ENCODE peak calls at places on chromosomes 4 and X, in six cellular contexts. B is stimulated activated CD8-positive, alpha-beta memory T cell treated with anti-CD3 and anti-CD28 coated beads, Interleukin-15, amount 100 ng/mL, for 4 hours; J is effector memory CD4-positive, alpha-beta T cell; M is RWPE1; L is M059J; H is NCI-H510A treated with DMSO at 0.1 percent for 48 hours. Y is an unnamed sample.

GRCh38 chr4:22372958-22373357 is 142.9 kb downstream of the ADGRA3 start:
- DNase-seq in J (no peak), H (no peak), L (no peak), M (no peak), B (no peak), Y (no peak)

GRCh38 chrX:76971393-76972376 is 475.5 kb upstream of the FGF16 start:
- DNase-seq in B (no peak), H (no peak), J (no peak), M (no peak), L (no peak), Y (no peak)

GRCh38 chrX:129696463-129697155 is 41.9 kb upstream of the APLN start:
- DNase-seq in H (no peak), J (no peak), L (no peak), B (no peak), M (no peak), Y (no peak)

GRCh38 chrX:84340981-84341380 is 153.0 kb upstream of the RPS6KA6 start:
- DNase-seq in J (no peak), L (peak; percentile 15), B (no peak), M (no peak), H (no peak), Y (no peak)

GRCh38 chrX:14872851-14873675 is at the start of the genes FANCB and MOSPD2:
- DNase-seq in M (peak; percentile 89), H (peak; percentile 87), L (peak; percentile 96), B (peak; percentile 90), J (peak; percentile 89), Y (peak; percentile 97)

GRCh38 chrX:45323387-45323786 is 122.7 kb upstream of the DIPK2B start:
- DNase-seq in J (no peak), H (no peak), M (no peak), B (no peak), L (no peak), Y (no peak)

GRCh38 chr4:173834151-173834550 is 304.1 kb upstream of the HAND2 start:
- DNase-seq in H (no peak), J (no peak), L (no peak), M (no peak), B (no peak), Y (no peak)

GRCh38 chr4:45172636-45173035 is 446.3 kb upstream of the GNPDA2 start:
- DNase-seq in H (no peak), L (no peak), M (no peak), B (no peak), J (no peak), Y (no peak)

GRCh38 chr4:26235500-26235899 is 85.3 kb upstream of the RBPJ start:
- DNase-seq in L (peak; percentile 87), B (no peak), H (peak; percentile 21), M (peak; percentile 67), J (no peak), Y (peak; percentile 61)

GRCh38 chrX:45068555-45068954 is 132.1 kb downstream of the DIPK2B start:
- DNase-seq in M (no peak), L (peak; percentile 49), J (peak; percentile 4), B (no peak), H (no peak), Y (no peak)

GRCh38 chrX:67893931-67894330 is 350.1 kb downstream of the AR start:
- DNase-seq in J (no peak), M (no peak), H (no peak), B (no peak), L (peak; percentile 3), Y (no peak)

GRCh38 chrX:140180585-140180984 is 215.3 kb upstream of the CXorf66 start:
- DNase-seq in M (peak; percentile 18), L (peak; percentile 93), J (no peak), B (no peak), H (no peak), Y (no peak)

GRCh38 chr4:53744446-53745160 is 153.3 kb upstream of the LNX1 start:
- DNase-seq in M (no peak), H (peak; percentile 60), L (no peak), J (no peak), B (no peak), Y (no peak)

GRCh38 chrX:100410083-100410590 is at the start of gene PCDH19:
- DNase-seq in B (no peak), H (peak; percentile 23), J (no peak), M (peak; percentile 57), L (peak; percentile 59), Y (peak; percentile 65)

GRCh38 chrX:829145-829544 is 198.6 kb downstream of the SHOX start:
- DNase-seq in B (no peak), J (no peak), H (no peak), L (no peak), M (no peak), Y (no peak)

GRCh38 chrX:41276661-41277506 is 57.1 kb upstream of the DDX3X start:
- DNase-seq in L (peak; percentile 15), H (peak; percentile 41), J (no peak), M (no peak), B (no peak), Y (no peak)

GRCh38 chrX:100409316-100410082 is 574 bp downstream of the PCDH19 start:
- DNase-seq in J (no peak), L (peak; percentile 1), M (no peak), B (no peak), H (no peak), Y (peak; percentile 20)

GRCh38 chr4:38400946-38401345 is 263.1 kb upstream of the KLF3 start:
- DNase-seq in M (no peak), H (no peak), B (no peak), J (no peak), L (peak; percentile 37), Y (no peak)

GRCh38 chrX:65300104-65300809 is 234.3 kb downstream of the LAS1L start:
- DNase-seq in M (no peak), J (no peak), B (no peak), L (no peak), H (no peak), Y (no peak)

GRCh38 chr4:99723555-99724450 is 66.2 kb upstream of the C4orf54 start:
- DNase-seq in H (peak; percentile 22), L (peak; percentile 83), B (no peak), J (no peak), M (peak; percentile 82), Y (peak; percentile 35)

GRCh38 chrX:133745361-133745760 is 240.0 kb downstream of the GPC3 start:
- DNase-seq in L (no peak), J (no peak), M (no peak), B (no peak), H (no peak), Y (no peak)

GRCh38 chrX:40278340-40279090 is 180.8 kb upstream of the BCOR start:
- DNase-seq in L (peak; percentile 74), B (peak; percentile 43), J (peak; percentile 72), H (no peak), M (no peak), Y (no peak)

GRCh38 chrX:150473371-150473770 is 95.0 kb upstream of the MTM1 start:
- DNase-seq in L (no peak), B (no peak), H (no peak), J (no peak), M (no peak), Y (no peak)

GRCh38 chrX:276588-277171 is 4.5 kb upstream of the PLCXD1 start:
- DNase-seq in H (no peak), M (peak; percentile 53), L (peak; percentile 71), J (no peak), B (no peak), Y (peak; percentile 62)

GRCh38 chrX:13492286-13492685 is 77.1 kb upstream of the EGFL6 start:
- DNase-seq in M (no peak), H (no peak), L (no peak), J (no peak), B (no peak), Y (no peak)

GRCh38 chr4:142778430-142778829 is 67.7 kb downstream of the INPP4B start:
- DNase-seq in M (no peak), H (no peak), J (no peak), B (no peak), L (peak; percentile 26), Y (no peak)

GRCh38 chrX:39121903-39122302 is 320.6 kb downstream of the MID1IP1 start:
- DNase-seq in M (no peak), B (no peak), L (no peak), H (no peak), J (no peak), Y (no peak)

GRCh38 chr4:67680568-67681222 is 20.3 kb downstream of the UBA6 start:
- DNase-seq in B (no peak), L (peak; percentile 57), J (no peak), M (no peak), H (no peak), Y (no peak)

GRCh38 chr4:39495446-39496208 is 31.6 kb downstream of the UGDH start:
- DNase-seq in M (peak; percentile 55), L (no peak), H (no peak), J (no peak), B (no peak), Y (no peak)

GRCh38 chr4:48429709-48430474 is 53.3 kb upstream of the SLC10A4 start:
- DNase-seq in M (no peak), B (no peak), L (no peak), H (no peak), J (no peak), Y (no peak)

GRCh38 chrX:71652405-71652804 is 14.9 kb upstream of the LOC101059915 start:
- DNase-seq in H (peak; percentile 43), J (peak; percentile 15), M (peak; percentile 13), L (peak; percentile 60), B (peak; percentile 32), Y (no peak)

GRCh38 chr4:173237722-173238121 is 69.1 kb downstream of the GALNT7 start:
- DNase-seq in J (no peak), H (no peak), B (no peak), L (no peak), M (no peak), Y (no peak)

GRCh38 chrX:150907474-150907873 is 9.0 kb upstream of the CD99L2 start:
- DNase-seq in H (peak; percentile 63), M (no peak), B (no peak), L (no peak), J (no peak), Y (no peak)

GRCh38 chr4:7854697-7855370 is 84.8 kb downstream of the AFAP1 start:
- DNase-seq in J (peak; percentile 62), L (peak; percentile 83), H (no peak), B (peak; percentile 47), M (no peak), Y (no peak)

GRCh38 chr4:127783026-127783769 is 1.1 kb downstream of the HSPA4L start:
- DNase-seq in J (no peak), B (no peak), L (peak; percentile 36), H (peak; percentile 16), M (peak; percentile 91), Y (peak; percentile 62)

GRCh38 chrX:142204522-142205433 is at the start of gene MAGEC2:
- DNase-seq in J (no peak), B (no peak), L (peak; percentile 45), M (no peak), H (peak; percentile 7), Y (no peak)

GRCh38 chr4:86935499-86935832 is 655 bp downstream of the AFF1 start:
- DNase-seq in J (no peak), H (no peak), B (no peak), L (no peak), M (no peak), Y (no peak)

GRCh38 chr4:5473125-5473524 is 235.2 kb downstream of the EVC2 start:
- DNase-seq in M (no peak), H (no peak), L (no peak), J (no peak), B (no peak), Y (no peak)

Y was measured in mucosa of descending colon.